ENCODE peak calls at places on chromosome X, in eight cellular contexts. L is transverse colon, X is heart left ventricle, P is stomach, W is uterus, N is suprapubic skin, D is breast epithelium, B is ovary. Z is an unnamed sample. For H3K4me1, the result is how much of the 10 kb centered on the place peaks cover.

GRCh38 chrX:8204169-8204935 is 33.3 kb upstream of the VCX2 start:
- DNase-seq in N (no peak), W (no peak), L (no peak), D (no peak), X (no peak), B (no peak), P (no peak), Z (no peak)

GRCh38 chrX:103254921-103255455 is at the start of gene TCEAL8:
- DNase-seq in D (peak), W (peak), B (peak), X (peak), N (peak), L (peak), P (peak), Z (peak)

GRCh38 chrX:84118769-84119168 is 69.2 kb downstream of the RPS6KA6 start:
- DNase-seq in L (no peak), P (no peak), X (no peak), N (no peak), W (no peak), D (no peak), B (no peak), Z (no peak)

GRCh38 chrX:727738-728621 is 97.4 kb downstream of the SHOX start:
- DNase-seq in W (no peak), N (no peak), L (no peak), B (no peak), D (no peak), X (no peak), P (no peak), Z (no peak)

GRCh38 chrX:1205681-1206611 is 6.5 kb downstream of the CRLF2 start:
- DNase-seq in P (no peak), X (no peak), W (no peak), B (no peak), D (no peak), L (peak), N (no peak), Z (no peak)

GRCh38 chrX:24846551-24847170 is 152.9 kb downstream of the POLA1 start:
- DNase-seq in B (no peak), L (no peak), W (peak), N (no peak), D (no peak), X (no peak), P (no peak), Z (no peak)

GRCh38 chrX:115957862-115958490 is 212.6 kb upstream of the AGTR2 start:
- DNase-seq in X (no peak), L (no peak), N (no peak), B (no peak), P (no peak), W (no peak), D (no peak), Z (no peak)

GRCh38 chrX:155662297-155662696 is 49.5 kb upstream of the TMLHE start:
- DNase-seq in P (no peak), D (no peak), B (no peak), N (no peak), L (no peak), W (no peak), X (no peak), Z (no peak)

GRCh38 chrX:119503484-119503861 is 35.2 kb downstream of the SLC25A5 start:
- DNase-seq in L (peak), N (peak), P (peak), B (peak), X (no peak), D (peak), W (no peak), Z (peak)

GRCh38 chrX:67604979-67605703 is 61.3 kb downstream of the AR start:
- DNase-seq in W (no peak), P (no peak), L (no peak), N (no peak), X (no peak), D (no peak), B (no peak), Z (no peak)

GRCh38 chrX:10235851-10236250 is 79.1 kb downstream of the CLCN4 start:
- DNase-seq in P (no peak), N (no peak), L (no peak), D (no peak), B (no peak), W (no peak), X (no peak), Z (no peak)

GRCh38 chrX:18422325-18422724 is 3.1 kb upstream of the CDKL5 start:
- DNase-seq in D (no peak), X (no peak), L (no peak), P (no peak), N (no peak), W (no peak), B (no peak), Z (no peak)

GRCh38 chrX:107537815-107538214 is 88.4 kb downstream of the FRMPD3 start:
- DNase-seq in W (no peak), D (no peak), P (peak), N (no peak), B (no peak), L (no peak), X (no peak), Z (no peak)

GRCh38 chrX:109890910-109891502 is 111.9 kb upstream of the TMEM164 start:
- DNase-seq in X (peak), W (peak), D (peak), B (peak), L (peak), P (peak), N (no peak), Z (peak)

GRCh38 chrX:49041683-49042529 is 1.3 kb downstream of the TFE3 start:
- DNase-seq in W (no peak), B (no peak), X (peak), P (no peak), L (no peak), N (no peak), D (no peak), Z (no peak)

GRCh38 chrX:44828008-44828605 is 15.7 kb upstream of the DUSP21 start:
- DNase-seq in X (no peak), L (no peak), W (no peak), P (no peak), B (no peak), N (no peak), D (no peak), Z (no peak)

GRCh38 chrX:78327370-78328048 is at the start of gene CYSLTR1:
- DNase-seq in L (no peak), X (no peak), B (no peak), P (no peak), W (no peak), N (no peak), D (no peak), Z (no peak)

GRCh38 chrX:47212381-47213293 is 5.8 kb upstream of the CDK16 start:
- DNase-seq in L (peak), N (peak), P (no peak), D (no peak), W (no peak), B (peak), X (no peak), Z (peak)

GRCh38 chrX:64204252-64204651 is 1.3 kb downstream of the AMER1 start:
- DNase-seq in L (peak), D (no peak), P (peak), B (peak), N (no peak), W (peak), X (peak), Z (peak)

GRCh38 chrX:123797543-123798447 is 62.1 kb upstream of the XIAP start:
- DNase-seq in W (no peak), X (no peak), N (no peak), B (no peak), D (no peak), P (no peak), L (no peak), Z (no peak)

GRCh38 chrX:104913348-104913747 is 307.1 kb downstream of the TEX13A start:
- DNase-seq in N (no peak), P (no peak), B (no peak), D (no peak), L (no peak), X (no peak), W (no peak), Z (no peak)

GRCh38 chrX:72060196-72060974 is 71.3 kb downstream of the RTL5 start:
- DNase-seq in P (no peak), L (no peak), N (no peak), D (no peak), B (peak), X (no peak), W (peak), Z (no peak)

GRCh38 chrX:24646745-24647182 is 383 bp downstream of the PCYT1B start:
- DNase-seq in B (no peak), W (no peak), X (no peak), N (no peak), L (no peak), D (no peak), P (no peak), Z (no peak)

GRCh38 chrX:16511776-16512400 is 138.1 kb upstream of the S100G start:
- DNase-seq in D (no peak), P (no peak), X (no peak), W (no peak), B (no peak), L (no peak), N (no peak), Z (no peak)

GRCh38 chrX:119190736-119191282 is 45.3 kb upstream of the PGRMC1 start:
- DNase-seq in W (peak), X (peak), D (no peak), P (no peak), N (no peak), B (no peak), L (no peak), Z (no peak)

GRCh38 chrX:77427586-77427985 is 19.6 kb upstream of the FGF16 start:
- DNase-seq in L (no peak), N (no peak), B (no peak), W (no peak), D (no peak), P (no peak), X (no peak), Z (no peak)

GRCh38 chrX:107978080-107978479 is 4.1 kb downstream of the TEX13B start:
- DNase-seq in N (no peak), P (no peak), X (no peak), B (no peak), L (no peak), W (no peak), D (no peak), Z (no peak)

GRCh38 chrX:120310861-120311631 is at the start of gene TMEM255A:
- DNase-seq in N (peak), P (no peak), L (no peak), D (no peak), B (peak), W (peak), X (no peak), Z (no peak)

GRCh38 chrX:44228621-44229020 is 114.9 kb downstream of the EFHC2 start:
- DNase-seq in D (no peak), W (no peak), N (no peak), P (no peak), L (no peak), B (no peak), X (no peak), Z (no peak)

GRCh38 chrX:46916273-46916672 is 4.1 kb downstream of the JADE3 start:
- DNase-seq in B (no peak), D (no peak), X (no peak), P (no peak), N (no peak), L (no peak), W (no peak), Z (no peak)

GRCh38 chrX:72634321-72634720 is 61.7 kb upstream of the HDAC8 start:
- DNase-seq in N (no peak), W (no peak), B (no peak), L (no peak), D (no peak), X (no peak), P (no peak), Z (no peak)

GRCh38 chrX:118654331-118654730 is 73.1 kb upstream of the IL13RA1 start:
- DNase-seq in L (no peak), P (no peak), D (no peak), N (no peak), B (no peak), X (no peak), W (no peak), Z (no peak)

GRCh38 chrX:70901465-70901864 is 7.0 kb downstream of the TEX11 start:
- DNase-seq in P (no peak), D (no peak), B (no peak), W (no peak), L (no peak), N (no peak), X (no peak), Z (no peak)

GRCh38 chrX:1440506-1440905 is 12.2 kb downstream of the ASMTL start:
- DNase-seq in L (no peak), B (peak), X (no peak), W (no peak), D (no peak), N (peak), P (no peak), Z (no peak)

GRCh38 chrX:21996872-21997271 is 35.3 kb upstream of the PHEX start:
- DNase-seq in W (no peak), P (no peak), X (no peak), L (no peak), B (no peak), N (no peak), D (no peak), Z (no peak)

GRCh38 chrX:42490111-42490510 is 287.9 kb downstream of the PPP1R2C start:
- DNase-seq in X (no peak), L (no peak), P (no peak), D (no peak), N (no peak), W (no peak), B (no peak), Z (no peak)

GRCh38 chrX:42484233-42484632 is 293.7 kb downstream of the PPP1R2C start:
- DNase-seq in P (no peak), N (no peak), X (no peak), B (no peak), W (no peak), D (no peak), L (no peak), Z (no peak)

GRCh38 chrX:42491145-42491907 is 286.6 kb downstream of the PPP1R2C start:
- DNase-seq in N (no peak), L (no peak), W (no peak), P (no peak), X (no peak), B (no peak), D (no peak), Z (no peak)

DNA sequence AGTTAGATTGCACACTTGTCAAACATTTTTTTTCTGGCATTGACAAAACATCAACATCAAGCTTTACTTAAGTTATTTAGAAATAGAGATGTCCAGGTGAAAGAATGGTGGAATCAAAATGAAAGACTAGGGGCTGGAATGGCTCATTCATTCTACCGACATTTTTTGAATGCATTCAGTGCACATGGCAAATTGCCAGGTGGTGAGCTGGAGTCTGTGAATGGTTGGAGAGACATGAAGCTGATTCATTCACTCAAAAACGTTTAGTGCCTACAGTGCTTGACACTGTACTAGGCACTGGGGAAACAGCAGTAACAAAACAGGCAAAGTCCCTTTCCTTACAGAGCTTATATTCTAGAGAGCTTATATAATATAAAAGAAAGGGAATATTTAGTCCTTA is 292.3 kb downstream of the PPP1R2C start:
- DNase-seq in D (no peak), P (no peak), L (no peak), N (no peak), X (no peak), B (no peak), W (no peak), Z (no peak)
- TF ChIP-seq POLR2A in D (no peak), P (no peak), L (no peak), N (no peak), X (no peak), B (no peak), W (no peak), Z (no peak)

DNA sequence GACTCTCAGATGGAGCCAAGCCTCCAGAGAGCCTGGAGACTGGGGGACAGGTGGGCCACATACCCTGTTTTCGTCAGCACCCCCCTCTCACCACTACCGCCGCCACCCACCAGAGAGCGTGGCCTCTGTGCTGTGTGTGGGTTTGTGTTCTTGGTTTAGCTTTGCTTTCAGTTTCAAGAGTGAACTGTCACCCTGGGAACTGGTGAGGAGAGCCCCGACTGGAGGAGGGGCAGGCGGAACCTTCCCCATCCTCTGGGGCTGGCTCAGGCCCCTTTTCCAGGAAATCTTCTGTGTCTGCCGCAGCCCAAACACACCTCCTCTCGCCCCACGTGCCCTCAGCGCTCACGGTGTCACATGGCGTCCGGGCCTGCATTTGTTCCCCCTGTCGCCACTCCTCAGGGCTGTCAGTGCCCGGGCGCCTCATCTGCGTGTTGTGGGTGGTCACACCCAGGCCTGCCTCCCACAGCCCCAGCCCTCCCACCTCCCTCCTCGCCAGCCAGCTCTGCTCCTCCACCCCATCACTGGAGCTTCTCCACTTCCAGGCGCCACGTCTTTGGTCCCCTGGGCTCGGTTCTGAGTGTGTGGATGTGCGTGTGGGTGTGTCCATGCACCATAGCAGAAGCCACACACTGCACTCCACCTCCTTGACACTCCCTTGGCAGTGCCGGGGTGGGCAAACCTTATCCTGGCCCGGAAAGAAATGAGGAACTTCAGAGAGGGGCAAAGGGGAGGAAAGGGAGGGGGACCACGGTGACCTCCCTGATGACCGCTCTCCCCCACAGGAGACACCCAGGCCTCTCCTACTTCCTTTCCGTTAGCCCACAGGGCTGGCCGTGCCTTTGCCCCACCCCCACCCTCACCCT is 27.8 kb downstream of the ELF4 start:
- DNase-seq in N (peak), D (no peak), B (peak), W (peak), P (peak), X (peak), L (peak), Z (peak)
- H3K4me1 ChIP-seq in N (half or more), D (under half), B (under half), W (under half), P (under half), X (under half), L (under half), Z (under half)

DNA sequence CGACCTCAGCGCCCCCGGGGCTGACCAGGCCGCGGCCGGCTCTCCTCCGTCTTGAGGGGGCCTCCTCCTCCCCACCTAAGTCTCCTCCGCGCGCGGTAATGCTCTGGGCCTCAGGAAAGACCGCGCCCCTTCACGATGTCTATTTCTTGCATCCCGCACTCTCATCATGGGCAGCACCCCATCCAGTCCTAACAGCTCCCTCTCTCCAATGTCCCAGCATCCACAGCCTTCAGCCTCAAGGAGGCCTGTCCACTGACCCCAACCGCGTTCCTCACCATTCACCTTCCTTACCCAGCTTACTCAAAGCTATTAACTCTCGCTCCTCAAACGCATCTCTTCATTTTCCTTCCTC is 77.5 kb downstream of the MAGED4 start:
- DNase-seq in P (no peak), N (no peak), D (no peak), L (no peak), W (no peak), B (no peak), X (no peak), Z (no peak)
- H3K27ac ChIP-seq in P (peak), N (peak), D (peak), L (peak), W (peak), B (peak), X (peak), Z (peak)

GRCh38 chrX:133365886-133366611 is 49.2 kb downstream of the GPC4 start:
- DNase-seq in N (no peak), P (no peak), W (no peak), L (no peak), B (no peak), X (no peak), D (no peak), Z (no peak)
- TF ChIP-seq POLR2A in N (no peak), P (no peak), W (no peak), L (no peak), B (no peak), X (no peak), D (no peak), Z (no peak)

GRCh38 chrX:40144576-40144975 is 46.8 kb upstream of the BCOR start:
- DNase-seq in X (no peak), P (no peak), B (no peak), L (no peak), D (no peak), W (no peak), N (no peak), Z (no peak)
- H3K4me1 ChIP-seq in X (under half), P (under half), B (under half), L (under half), D (under half), W (under half), N (under half), Z (under half)

DNA sequence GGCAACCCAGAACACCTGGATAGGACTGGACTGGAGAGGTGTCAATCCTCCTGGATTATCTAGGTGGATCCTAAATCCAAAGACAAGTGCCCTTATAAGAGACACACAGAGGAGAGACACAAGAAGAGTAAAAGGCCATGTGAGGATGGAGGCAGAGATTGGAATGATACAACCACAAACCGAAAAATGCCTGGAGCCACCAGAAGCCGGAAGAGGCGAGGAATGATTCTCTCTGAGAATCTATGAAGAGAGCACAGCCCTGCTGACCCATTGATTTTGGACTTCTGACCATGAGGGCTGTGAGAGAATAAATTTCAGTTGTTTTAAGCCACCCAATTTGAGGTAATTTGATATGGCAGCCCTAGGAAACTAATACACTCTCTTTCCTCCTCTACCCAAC is 20.1 kb downstream of the GPC3 start:
- DNase-seq in P (no peak), D (no peak), L (no peak), B (no peak), W (no peak), N (no peak), X (no peak), Z (no peak)
- H3K27ac ChIP-seq in P (no peak), D (no peak), L (no peak), B (no peak), W (no peak), N (no peak), X (no peak), Z (no peak)